ENCODE peak calls at places on chromosomes 7 and 10, in ten cellular contexts. J, F, Q, S, A, Z, I, R, G and M are unnamed samples.

GRCh38 chr10:63487990-63488389 is 22.2 kb upstream of the JMJD1C start:
- DNase-seq in R (no peak), S (no peak), Q (no peak), I (no peak), Z (no peak), A (no peak), J (no peak), F (no peak), G (no peak), M (no peak)

GRCh38 chr10:78899996-78900714 is 168.6 kb upstream of the ZMIZ1 start:
- DNase-seq in G (no peak), R (peak), A (no peak), I (no peak), J (no peak), S (no peak), F (no peak), Z (no peak), Q (no peak), M (no peak)

GRCh38 chr7:33350577-33350976 is 221.2 kb downstream of the BBS9 start:
- DNase-seq in J (no peak), S (no peak), Z (no peak), I (no peak), R (no peak), A (no peak), Q (no peak), G (no peak), F (no peak), M (no peak)

GRCh38 chr10:49323171-49323895 is 24.4 kb downstream of the C10orf71 start:
- DNase-seq in A (peak), J (no peak), R (peak), Z (no peak), S (no peak), I (no peak), G (no peak), Q (no peak), F (no peak), M (no peak)

GRCh38 chr7:150406565-150407421 is 27.7 kb downstream of the ZNF775 start:
- DNase-seq in J (no peak), R (no peak), S (no peak), Q (no peak), Z (no peak), A (no peak), F (no peak), G (no peak), I (peak), M (no peak)

GRCh38 chr10:118811675-118812392 is 57.1 kb upstream of the CACUL1 start:
- DNase-seq in Z (no peak), Q (no peak), J (no peak), F (no peak), G (no peak), R (no peak), S (no peak), I (no peak), A (no peak), M (no peak)

GRCh38 chr10:95247200-95247880 is 43.5 kb downstream of the PDLIM1 start:
- DNase-seq in S (no peak), R (no peak), F (peak), G (no peak), Z (no peak), I (peak), A (no peak), J (no peak), Q (no peak), M (peak)

GRCh38 chr7:99244942-99245341 is 27.7 kb upstream of the MYH16 start:
- DNase-seq in S (no peak), Z (no peak), F (peak), A (no peak), J (no peak), G (no peak), I (peak), R (no peak), Q (no peak), M (peak)

GRCh38 chr7:108335264-108335918 is 120.8 kb downstream of the NRCAM start:
- DNase-seq in A (peak), F (no peak), S (no peak), Q (peak), G (peak), J (no peak), Z (no peak), R (peak), I (peak), M (peak)

GRCh38 chr10:127040756-127041155 is 135.5 kb downstream of the DOCK1 start:
- DNase-seq in J (no peak), I (peak), F (peak), Z (no peak), R (no peak), S (no peak), G (no peak), A (no peak), Q (no peak), M (no peak)

GRCh38 chr10:60203993-60204618 is 185.6 kb downstream of the ANK3 start:
- DNase-seq in S (no peak), J (no peak), Q (peak), I (peak), G (peak), F (peak), Z (no peak), R (no peak), A (peak), M (no peak)

GRCh38 chr10:89470628-89471027 is 56.3 kb downstream of the IFIT5 start:
- DNase-seq in A (no peak), I (no peak), Q (no peak), J (no peak), S (no peak), F (no peak), Z (no peak), G (no peak), R (no peak), M (peak)

GRCh38 chr7:135117096-135117495 is 30.8 kb upstream of the TMEM140 start:
- DNase-seq in I (no peak), F (no peak), S (no peak), R (no peak), Z (no peak), J (no peak), Q (no peak), A (no peak), G (no peak), M (no peak)

GRCh38 chr10:114511875-114512274 is 107.6 kb upstream of the AFAP1L2 start:
- DNase-seq in Z (no peak), S (no peak), J (no peak), G (no peak), Q (no peak), A (no peak), F (no peak), R (no peak), I (no peak), M (no peak)

GRCh38 chr10:100890696-100891271 is 22.0 kb upstream of the SLF2 start:
- DNase-seq in J (no peak), F (peak), Z (no peak), R (no peak), I (peak), S (no peak), G (no peak), Q (no peak), A (no peak), M (peak)

GRCh38 chr10:11682267-11682683 is 59.9 kb upstream of the ECHDC3 start:
- DNase-seq in G (no peak), Q (no peak), F (no peak), I (no peak), J (no peak), A (no peak), R (no peak), S (no peak), Z (no peak), M (no peak)

GRCh38 chr7:32588657-32589056 is 93.4 kb downstream of the AVL9 start:
- DNase-seq in Z (no peak), I (peak), S (no peak), Q (no peak), G (no peak), F (peak), J (peak), A (no peak), R (no peak), M (peak)

GRCh38 chr10:43130756-43131155 is 7.5 kb upstream of the CSGALNACT2 start:
- DNase-seq in G (no peak), J (no peak), I (no peak), R (no peak), Q (no peak), S (no peak), F (peak), Z (no peak), A (no peak), M (no peak)

GRCh38 chr10:58590152-58590551 is 77.5 kb downstream of the BICC1 start:
- DNase-seq in Q (no peak), G (no peak), S (no peak), I (peak), A (no peak), F (peak), Z (no peak), R (peak), J (no peak), M (peak)

GRCh38 chr7:74217455-74218342 is 7.9 kb downstream of the LAT2 start:
- DNase-seq in J (no peak), R (no peak), I (peak), Q (no peak), S (no peak), G (no peak), Z (no peak), F (no peak), A (no peak), M (peak)

GRCh38 chr7:129574487-129574886 is 37.0 kb upstream of the NRF1 start:
- DNase-seq in S (no peak), Z (no peak), G (no peak), A (no peak), Q (no peak), F (peak), R (peak), I (peak), J (no peak), M (peak)

GRCh38 chr10:12965571-12965970 is 35.9 kb downstream of the CCDC3 start:
- DNase-seq in Q (no peak), I (peak), A (no peak), S (no peak), J (no peak), G (no peak), Z (no peak), F (peak), R (no peak), M (no peak)

GRCh38 chr7:101542527-101543241 is 86.4 kb downstream of the MYL10 start:
- DNase-seq in Z (peak), R (peak), J (peak), F (peak), I (peak), Q (peak), A (peak), S (peak), G (peak), M (peak)

GRCh38 chr10:8034666-8035640 is 19.5 kb upstream of the GATA3 start:
- DNase-seq in I (no peak), A (no peak), Z (no peak), F (no peak), G (peak), R (no peak), Q (no peak), S (no peak), J (no peak), M (no peak)

GRCh38 chr10:38094158-38094922 is at the start of gene ZNF37A:
- DNase-seq in S (peak), Z (peak), R (peak), I (peak), J (peak), F (peak), Q (peak), G (peak), A (peak), M (peak)

GRCh38 chr10:1360581-1361164 is 304.5 kb downstream of the WDR37 start:
- DNase-seq in J (no peak), A (no peak), R (no peak), G (no peak), Q (no peak), I (no peak), S (no peak), Z (no peak), F (no peak), M (no peak)

GRCh38 chr10:54469587-54470323 is 331.3 kb downstream of the PCDH15 start:
- DNase-seq in G (no peak), A (no peak), I (no peak), Q (no peak), S (no peak), R (no peak), F (no peak), Z (no peak), J (no peak), M (peak)

GRCh38 chr10:7090529-7090928 is 320.3 kb downstream of the SFMBT2 start:
- DNase-seq in I (no peak), Q (no peak), A (peak), Z (no peak), F (no peak), S (no peak), G (no peak), R (no peak), J (no peak), M (no peak)

GRCh38 chr7:129376778-129377700 is 57.2 kb upstream of the STRIP2 start:
- DNase-seq in Z (no peak), Q (no peak), J (no peak), S (no peak), G (no peak), A (no peak), F (peak), R (no peak), I (peak), M (peak)

GRCh38 chr10:69421611-69422308 is 5.0 kb upstream of the TACR2 start:
- DNase-seq in G (peak), Q (peak), R (peak), S (no peak), J (no peak), I (peak), F (peak), Z (no peak), A (peak), M (no peak)

GRCh38 chr7:151461096-151461941 is 21.4 kb upstream of the CRYGN start:
- DNase-seq in R (no peak), G (no peak), F (no peak), S (no peak), A (no peak), Z (no peak), J (no peak), Q (no peak), I (no peak), M (no peak)

GRCh38 chr10:53957401-53957800 is 843.6 kb downstream of the PCDH15 start:
- DNase-seq in A (no peak), I (no peak), R (no peak), Z (no peak), G (no peak), S (no peak), Q (no peak), F (peak), J (no peak), M (peak)

GRCh38 chr10:11204355-11204879 is 186.7 kb downstream of the CELF2 start:
- DNase-seq in R (no peak), Z (no peak), A (no peak), G (no peak), F (no peak), S (no peak), J (no peak), Q (no peak), I (no peak), M (peak)

GRCh38 chr7:96311967-96312366 is 9.9 kb downstream of the SLC25A13 start:
- DNase-seq in F (peak), S (no peak), J (no peak), A (no peak), R (peak), Z (no peak), I (peak), Q (no peak), G (no peak), M (no peak)